ENCODE peak calls at places on chromosomes 5 and 9, in eight cellular contexts. R, Q, Y, J, K, C, G and D are unnamed samples. For H3K9me3, the result is how much of the 10 kb centered on the place peaks cover.

GRCh38 chr9:121718063-121718462 is 66.6 kb downstream of the DAB2IP start:
- DNase-seq in R (no peak), Q (peak), Y (no peak), J (no peak), K (peak), C (peak), G (no peak), D (no peak)

GRCh38 chr9:96449844-96450612 is at the start of gene HABP4:
- DNase-seq in R (peak), Q (peak), Y (peak), J (peak), K (peak), C (peak), G (peak), D (peak)

GRCh38 chr5:9387879-9388278 is 158.0 kb downstream of the SEMA5A start:
- DNase-seq in R (no peak), Q (no peak), Y (no peak), J (peak), K (no peak), C (no peak), G (no peak), D (no peak)

GRCh38 chr9:115198018-115198417 is 80.1 kb upstream of the TNC start:
- DNase-seq in R (no peak), Q (no peak), Y (peak), J (peak), K (peak), C (peak), G (no peak), D (no peak)

GRCh38 chr5:137264573-137264972 is 234.6 kb downstream of the SPOCK1 start:
- DNase-seq in R (no peak), Q (no peak), Y (no peak), J (no peak), K (no peak), C (no peak), G (no peak), D (no peak)

GRCh38 chr5:140346348-140347221 is at the start of gene HBEGF:
- DNase-seq in R (peak), Q (peak), Y (peak), J (peak), K (peak), C (peak), G (peak), D (peak)

GRCh38 chr5:134143964-134144941 is 29.8 kb downstream of the TCF7 start:
- DNase-seq in R (no peak), Q (no peak), Y (no peak), J (no peak), K (no peak), C (no peak), G (peak), D (no peak)

GRCh38 chr5:154302181-154302580 is 111.6 kb downstream of the GALNT10 start:
- DNase-seq in R (no peak), Q (peak), Y (no peak), J (no peak), K (no peak), C (peak), G (no peak), D (no peak)

GRCh38 chr9:95089257-95089873 is 228.1 kb downstream of the FANCC start:
- DNase-seq in R (no peak), Q (peak), Y (no peak), J (no peak), K (no peak), C (no peak), G (no peak), D (no peak)

GRCh38 chr9:112997236-112997941 is 14.6 kb downstream of the ZNF883 start:
- DNase-seq in R (no peak), Q (no peak), Y (peak), J (no peak), K (no peak), C (no peak), G (no peak), D (no peak)
- H3K9me3 ChIP-seq in R (half or more), Q (under half), Y (half or more), J (under half), K (under half), C (half or more), G (half or more), D (under half)

GRCh38 chr9:40911647-40912046 is 216.8 kb downstream of the FOXD4L6 start:
- DNase-seq in R (no peak), Q (no peak), Y (no peak), J (no peak), K (no peak), C (no peak), G (no peak), D (no peak)

GRCh38 chr9:40913928-40914673 is 214.4 kb downstream of the FOXD4L6 start:
- DNase-seq in R (no peak), Q (no peak), Y (no peak), J (no peak), K (no peak), C (no peak), G (no peak), D (no peak)

GRCh38 chr9:40913096-40913719 is 215.3 kb downstream of the FOXD4L6 start:
- DNase-seq in R (no peak), Q (no peak), Y (no peak), J (no peak), K (no peak), C (no peak), G (no peak), D (no peak)

GRCh38 chr9:40909821-40910220 is 218.7 kb downstream of the FOXD4L6 start:
- DNase-seq in R (no peak), Q (no peak), Y (no peak), J (no peak), K (no peak), C (no peak), G (no peak), D (no peak)

GRCh38 chr9:40914772-40915659 is 213.5 kb downstream of the FOXD4L6 start:
- DNase-seq in R (no peak), Q (no peak), Y (no peak), J (no peak), K (no peak), C (no peak), G (no peak), D (no peak)
- H3K9me3 ChIP-seq in R (half or more), Q (under half), Y (under half), J (under half), K (under half), C (half or more), G (half or more), D (half or more)

GRCh38 chr5:141427783-141428426 is 2.4 kb upstream of the PCDHGA12 start:
- DNase-seq in R (no peak), Q (no peak), Y (no peak), J (no peak), K (no peak), C (no peak), G (no peak), D (no peak)
- H3K9me3 ChIP-seq in R (under half), Q (under half), Y (half or more), J (under half), K (under half), C (half or more), G (under half), D (under half)

GRCh38 chr5:178373711-178374110 is 141.1 kb upstream of the PHYKPL start:
- DNase-seq in R (no peak), Q (no peak), Y (no peak), J (no peak), K (no peak), C (no peak), G (no peak), D (no peak)
- H3K9me3 ChIP-seq in R (under half), Q (under half), Y (under half), J (under half), K (under half), C (under half), G (under half), D (under half)

GRCh38 chr5:91591076-91591475 is 208.0 kb upstream of the ARRDC3 start:
- DNase-seq in R (no peak), Q (no peak), Y (peak), J (peak), K (peak), C (no peak), G (no peak), D (no peak)
- H3K9me3 ChIP-seq in R (under half), Q (under half), Y (under half), J (under half), K (under half), C (half or more), G (under half), D (under half)

GRCh38 chr9:113898596-113898995 is 22.5 kb downstream of the ZNF618 start:
- DNase-seq in R (no peak), Q (no peak), Y (no peak), J (no peak), K (no peak), C (no peak), G (no peak), D (no peak)

GRCh38 chr9:113901196-113901818 is 25.2 kb downstream of the ZNF618 start:
- DNase-seq in R (no peak), Q (no peak), Y (no peak), J (no peak), K (no peak), C (no peak), G (no peak), D (no peak)

GRCh38 chr9:113898151-113898550 is 22.0 kb downstream of the ZNF618 start:
- DNase-seq in R (no peak), Q (no peak), Y (no peak), J (no peak), K (no peak), C (no peak), G (no peak), D (no peak)

GRCh38 chr9:113896713-113897112 is 20.6 kb downstream of the ZNF618 start:
- DNase-seq in R (no peak), Q (no peak), Y (no peak), J (no peak), K (no peak), C (no peak), G (no peak), D (no peak)

DNA sequence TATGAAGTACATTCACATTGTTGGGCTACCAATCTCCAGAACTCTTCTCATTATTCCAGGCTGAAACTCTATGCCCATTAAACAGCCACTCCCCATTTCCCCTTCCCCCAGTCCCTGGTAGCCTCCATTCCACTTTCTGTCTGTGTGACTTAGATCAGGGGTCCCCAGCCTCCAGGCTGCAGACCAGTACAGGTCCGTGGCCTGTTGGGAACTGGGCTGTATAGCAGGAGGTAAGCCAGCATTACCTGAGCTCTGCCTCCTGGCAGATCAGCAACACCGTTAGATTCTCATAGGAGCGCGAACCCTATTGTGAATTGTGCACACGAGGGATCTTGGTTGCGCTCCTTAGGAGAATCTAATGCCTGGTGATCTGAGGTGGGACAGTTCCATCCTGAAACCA is 23.1 kb downstream of the ZNF618 start:
- DNase-seq in R (no peak), Q (no peak), Y (no peak), J (no peak), K (no peak), C (no peak), G (no peak), D (no peak)
- H3K9me3 ChIP-seq in R (under half), Q (under half), Y (under half), J (under half), K (under half), C (under half), G (under half), D (under half)

GRCh38 chr9:138103824-138104206 is 226.2 kb downstream of the CACNA1B start:
- DNase-seq in R (no peak), Q (no peak), Y (no peak), J (no peak), K (no peak), C (no peak), G (no peak), D (no peak)

GRCh38 chr9:138103111-138103823 is 225.7 kb downstream of the CACNA1B start:
- DNase-seq in R (no peak), Q (no peak), Y (no peak), J (no peak), K (no peak), C (no peak), G (no peak), D (no peak)

GRCh38 chr9:138104251-138105122 is 226.9 kb downstream of the CACNA1B start:
- DNase-seq in R (no peak), Q (no peak), Y (no peak), J (no peak), K (no peak), C (no peak), G (no peak), D (no peak)

GRCh38 chr9:138105123-138105415 is 227.5 kb downstream of the CACNA1B start:
- DNase-seq in R (no peak), Q (no peak), Y (no peak), J (no peak), K (no peak), C (no peak), G (no peak), D (no peak)

GRCh38 chr9:138105561-138106505 is 228.3 kb downstream of the CACNA1B start:
- DNase-seq in R (no peak), Q (no peak), Y (no peak), J (no peak), K (no peak), C (no peak), G (no peak), D (no peak)
- H3K9me3 ChIP-seq in R (under half), Q (under half), Y (under half), J (under half), K (under half), C (under half), G (under half), D (under half)